ENCODE peak calls at places on chromosomes 1 and 21, in nine cellular contexts. P is lower lobe of right lung, K is GM23338, Z is colonic mucosa, C is neural progenitor cell, M is psoas muscle, Y is heart right ventricle, D is OCI-LY7, R is A549. V is an unnamed sample.

GRCh38 chr1:57017717-57018116 is 51.9 kb upstream of the C8B start:
- DNase-seq in P (no peak), K (peak; percentile 68), Z (no peak), C (peak; percentile 36), M (no peak), Y (no peak), D (peak; percentile 2), R (peak; percentile 1), V (no peak)

GRCh38 chr1:161304927-161305871 is 4.6 kb downstream of the MPZ start:
- DNase-seq in P (peak; percentile 48), K (peak; percentile 61), Z (no peak), C (no peak), M (no peak), Y (no peak), D (peak; percentile 10), R (no peak), V (peak; percentile 77)

GRCh38 chr1:39413902-39414528 is 77.4 kb upstream of the BMP8A start:
- DNase-seq in P (no peak), K (no peak), Z (no peak), C (no peak), M (no peak), Y (no peak), D (no peak), R (no peak), V (peak; percentile 61)

GRCh38 chr1:235826102-235826854 is 40.4 kb downstream of the LYST start:
- DNase-seq in P (no peak), K (no peak), Z (no peak), C (no peak), M (no peak), Y (no peak), D (no peak), R (no peak), V (no peak)

GRCh38 chr21:15514073-15514946 is 215.5 kb upstream of the USP25 start:
- DNase-seq in P (no peak), K (no peak), Z (peak; percentile 36), C (no peak), M (no peak), Y (no peak), D (peak; percentile 84), R (no peak), V (no peak)

GRCh38 chr1:11281518-11282331 is 8.7 kb downstream of the UBIAD1 start:
- DNase-seq in P (peak; percentile 56), K (no peak), Z (no peak), C (no peak), M (no peak), Y (no peak), D (no peak), R (no peak), V (no peak)

GRCh38 chr21:28142692-28143091 is 850.0 kb downstream of the LTN1 start:
- DNase-seq in P (no peak), K (no peak), Z (no peak), C (no peak), M (no peak), Y (no peak), D (no peak), R (no peak), V (no peak)

GRCh38 chr1:116161877-116162390 is 50.7 kb downstream of the MAB21L3 start:
- DNase-seq in P (no peak), K (no peak), Z (peak; percentile 13), C (no peak), M (no peak), Y (no peak), D (no peak), R (no peak), V (no peak)

GRCh38 chr1:24735619-24736375 is 9.4 kb upstream of the CLIC4 start:
- DNase-seq in P (peak; percentile 51), K (peak; percentile 62), Z (no peak), C (peak; percentile 61), M (no peak), Y (peak; percentile 52), D (peak; percentile 42), R (no peak), V (no peak)
- H3K27ac ChIP-seq in P (peak overlapping the region; percentile 67), K (peak overlapping the region; percentile 95), Z (peak overlapping the region; percentile 23), C (no peak overlapping the region), M (peak overlapping the region; percentile 46), Y (peak overlapping the region; percentile 90), D (peak overlapping the region; percentile 3), R (peak overlapping the region; percentile 26), V (peak overlapping the region; percentile 62)

GRCh38 chr1:21704055-21704660 is 35.0 kb upstream of the RAP1GAP start:
- DNase-seq in P (no peak), K (no peak), Z (no peak), C (no peak), M (no peak), Y (no peak), D (no peak), R (no peak), V (no peak)
- H3K27ac ChIP-seq in P (no peak overlapping the region), K (no peak overlapping the region), Z (no peak overlapping the region), C (no peak overlapping the region), M (no peak overlapping the region), Y (no peak overlapping the region), D (no peak overlapping the region), R (no peak overlapping the region), V (no peak overlapping the region)

GRCh38 chr1:41320860-41321259 is 40.4 kb upstream of the FOXO6 start:
- DNase-seq in P (no peak), K (peak; percentile 5), Z (no peak), C (no peak), M (no peak), Y (no peak), D (no peak), R (no peak), V (no peak)
- H3K27ac ChIP-seq in P (no peak overlapping the region), K (no peak overlapping the region), Z (no peak overlapping the region), C (no peak overlapping the region), M (peak overlapping the region; percentile 79), Y (no peak overlapping the region), D (no peak overlapping the region), R (no peak overlapping the region), V (no peak overlapping the region)

DNA sequence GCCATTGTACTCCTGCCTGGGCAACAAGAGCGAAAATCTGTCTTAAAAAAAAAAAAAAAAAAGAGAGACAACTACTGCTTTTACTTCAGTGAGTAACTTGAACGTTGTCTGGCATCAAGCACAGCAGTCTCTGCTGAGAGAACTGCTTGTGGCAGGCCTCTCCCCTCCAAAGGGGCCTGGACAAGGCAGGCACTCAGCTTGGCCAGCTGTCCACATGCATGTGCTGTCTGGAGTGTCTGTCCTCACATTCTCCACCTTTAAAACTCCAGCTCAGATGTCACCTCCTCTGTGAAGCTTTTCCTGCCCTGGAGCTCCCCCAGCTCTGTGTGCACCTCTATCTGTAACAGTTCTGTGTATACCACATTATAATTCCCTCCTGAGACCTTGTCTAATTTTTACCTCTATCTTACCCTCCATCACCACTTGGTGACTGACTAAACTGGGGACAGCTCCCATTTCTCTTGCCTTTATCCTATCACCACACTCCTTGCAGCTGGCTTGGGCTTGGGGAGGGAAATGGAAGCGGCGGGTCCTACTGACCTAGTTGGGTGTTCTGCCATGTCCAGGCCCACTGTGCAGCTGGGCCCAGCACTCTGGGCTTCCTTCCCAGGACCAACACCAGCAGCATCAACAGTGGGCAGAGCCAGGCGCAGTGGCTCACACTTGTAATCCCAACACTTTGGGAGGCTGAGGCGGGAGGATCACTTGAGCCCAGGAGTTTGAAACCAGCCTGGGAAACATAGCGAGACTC is 71.4 kb upstream of the ARTN start:
- DNase-seq in P (no peak), K (no peak), Z (no peak), C (no peak), M (no peak), Y (no peak), D (no peak), R (no peak), V (no peak)
- H3K27ac ChIP-seq in P (no peak overlapping the region), K (no peak overlapping the region), Z (no peak overlapping the region), C (no peak overlapping the region), M (peak overlapping the region; percentile 56), Y (no peak overlapping the region), D (no peak overlapping the region), R (no peak overlapping the region), V (no peak overlapping the region)

GRCh38 chr1:25571522-25571970 is 28.1 kb downstream of the LDLRAP1 start:
- DNase-seq in P (no peak), K (no peak), Z (no peak), C (no peak), M (no peak), Y (no peak), D (no peak), R (no peak), V (no peak)
- H3K27ac ChIP-seq in P (no peak overlapping the region), K (no peak overlapping the region), Z (no peak overlapping the region), C (no peak overlapping the region), M (no peak overlapping the region), Y (no peak overlapping the region), D (no peak overlapping the region), R (no peak overlapping the region), V (no peak overlapping the region)

DNA sequence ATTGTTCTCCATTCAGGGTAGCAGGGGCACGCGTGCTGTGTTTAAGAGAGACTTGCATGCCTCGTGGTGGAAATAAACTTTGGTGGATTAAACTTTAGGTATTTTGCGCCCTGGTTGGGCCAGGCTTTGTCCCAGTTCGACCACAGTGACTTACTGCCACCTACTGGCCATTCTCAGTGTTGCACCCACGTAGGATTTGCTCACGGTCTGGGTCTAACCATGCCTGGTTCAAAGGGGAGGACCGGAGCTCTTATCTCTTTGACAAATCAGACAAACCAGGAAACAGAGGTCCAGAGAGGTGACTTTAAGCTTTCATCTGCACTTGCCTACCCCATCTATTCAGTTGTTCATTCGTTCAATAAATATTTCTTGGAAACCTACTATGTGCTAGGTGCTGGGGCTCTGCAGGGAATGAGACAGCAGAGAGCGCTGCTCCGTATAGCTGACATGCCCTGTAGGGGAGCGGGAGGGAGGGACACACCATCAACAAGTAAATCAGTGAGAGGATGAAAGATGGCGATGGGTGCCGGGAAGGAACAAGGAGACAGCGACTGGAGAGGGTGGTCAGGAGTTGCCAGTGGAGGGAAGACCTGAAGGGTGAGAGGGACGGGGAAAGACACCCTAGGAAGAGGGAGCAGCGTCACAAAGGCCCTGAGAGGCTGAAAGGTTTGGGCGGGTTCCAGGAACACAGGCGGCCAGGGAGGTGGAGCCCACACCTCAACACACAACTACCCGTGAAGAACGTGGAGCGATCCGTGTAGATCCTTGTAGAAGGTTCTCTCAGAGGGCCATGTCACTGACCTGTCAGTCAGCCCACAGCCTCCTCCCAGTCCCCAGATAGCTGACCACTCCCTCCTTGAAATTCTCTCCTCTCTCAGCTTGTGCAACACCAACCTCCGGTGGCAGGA is 27.2 kb upstream of the TINAGL1 start:
- DNase-seq in P (peak; percentile 82), K (peak; percentile 89), Z (peak; percentile 97), C (peak; percentile 87), M (peak; percentile 84), Y (peak; percentile 73), D (peak; percentile 87), R (peak; percentile 74), V (peak; percentile 61)
- H3K27ac ChIP-seq in P (no peak overlapping the region), K (no peak overlapping the region), Z (peak overlapping the region; percentile 83), C (no peak overlapping the region), M (peak overlapping the region; percentile 70), Y (no peak overlapping the region), D (no peak overlapping the region), R (peak overlapping the region; percentile 83), V (no peak overlapping the region)

GRCh38 chr1:179813626-179814351 is 63.8 kb downstream of the TOR1AIP2 start:
- DNase-seq in P (no peak), K (no peak), Z (no peak), C (no peak), M (no peak), Y (no peak), D (no peak), R (no peak), V (no peak)
- H3K27ac ChIP-seq in P (no peak overlapping the region), K (no peak overlapping the region), Z (no peak overlapping the region), C (no peak overlapping the region), M (no peak overlapping the region), Y (no peak overlapping the region), D (no peak overlapping the region), R (no peak overlapping the region), V (no peak overlapping the region)

V was measured in left lung.